ENCODE peak calls at places on chromosomes 12 and 14, in seven cellular contexts. X is upper lobe of right lung; Q is CD8-positive, alpha-beta T cell; A is tibial artery; P is heart right ventricle; F is transverse colon; Z is Karpas-422. I is an unnamed sample. For H3K4me1, the result is how much of the 10 kb centered on the place peaks cover.

GRCh38 chr12:75900781-75901254 is 130.8 kb downstream of the PHLDA1 start:
- DNase-seq in X (no peak), Q (no peak), A (no peak), P (no peak), F (no peak), Z (no peak), I (no peak)

GRCh38 chr12:109084425-109084824 is 8.8 kb downstream of the ALKBH2 start:
- DNase-seq in X (no peak), Q (no peak), A (no peak), P (no peak), F (no peak), Z (no peak), I (no peak)

GRCh38 chr12:19547258-19547657 is 108.0 kb downstream of the AEBP2 start:
- DNase-seq in X (no peak), Q (no peak), A (no peak), P (no peak), F (no peak), Z (no peak), I (no peak)

GRCh38 chr12:29797565-29798360 is 14.0 kb upstream of the TMTC1 start:
- DNase-seq in X (no peak), Q (no peak), A (no peak), P (no peak), F (no peak), Z (no peak), I (no peak)

GRCh38 chr12:112473056-112473455 is 54.3 kb downstream of the PTPN11 start:
- DNase-seq in X (no peak), Q (no peak), A (no peak), P (no peak), F (no peak), Z (peak), I (no peak)

GRCh38 chr12:22525426-22525825 is 18.9 kb downstream of the C2CD5 start:
- DNase-seq in X (no peak), Q (no peak), A (no peak), P (no peak), F (no peak), Z (no peak), I (no peak)

GRCh38 chr12:108649668-108650067 is 16.0 kb upstream of the SELPLG start:
- DNase-seq in X (no peak), Q (no peak), A (no peak), P (no peak), F (no peak), Z (no peak), I (no peak)

GRCh38 chr12:38721611-38722252 is 183.7 kb downstream of the CPNE8 start:
- DNase-seq in X (no peak), Q (no peak), A (no peak), P (no peak), F (no peak), Z (no peak), I (no peak)

GRCh38 chr14:35405304-35405996 is 901 bp upstream of the NFKBIA start:
- DNase-seq in X (peak), Q (no peak), A (peak), P (peak), F (peak), Z (peak), I (no peak)

GRCh38 chr14:50524071-50524470 is 8.3 kb downstream of the MAP4K5 start:
- DNase-seq in X (no peak), Q (no peak), A (no peak), P (no peak), F (no peak), Z (no peak), I (no peak)

GRCh38 chr14:64704145-64704742 is at the start of gene PLEKHG3:
- DNase-seq in X (peak), Q (no peak), A (peak), P (peak), F (peak), Z (no peak), I (peak)

GRCh38 chr12:10304161-10304574 is 3.5 kb upstream of the KLRD1 start:
- DNase-seq in X (no peak), Q (no peak), A (no peak), P (no peak), F (no peak), Z (no peak), I (no peak)

GRCh38 chr12:29041621-29042020 is 107.5 kb upstream of the FAR2 start:
- DNase-seq in X (no peak), Q (no peak), A (no peak), P (no peak), F (no peak), Z (no peak), I (no peak)

DNA sequence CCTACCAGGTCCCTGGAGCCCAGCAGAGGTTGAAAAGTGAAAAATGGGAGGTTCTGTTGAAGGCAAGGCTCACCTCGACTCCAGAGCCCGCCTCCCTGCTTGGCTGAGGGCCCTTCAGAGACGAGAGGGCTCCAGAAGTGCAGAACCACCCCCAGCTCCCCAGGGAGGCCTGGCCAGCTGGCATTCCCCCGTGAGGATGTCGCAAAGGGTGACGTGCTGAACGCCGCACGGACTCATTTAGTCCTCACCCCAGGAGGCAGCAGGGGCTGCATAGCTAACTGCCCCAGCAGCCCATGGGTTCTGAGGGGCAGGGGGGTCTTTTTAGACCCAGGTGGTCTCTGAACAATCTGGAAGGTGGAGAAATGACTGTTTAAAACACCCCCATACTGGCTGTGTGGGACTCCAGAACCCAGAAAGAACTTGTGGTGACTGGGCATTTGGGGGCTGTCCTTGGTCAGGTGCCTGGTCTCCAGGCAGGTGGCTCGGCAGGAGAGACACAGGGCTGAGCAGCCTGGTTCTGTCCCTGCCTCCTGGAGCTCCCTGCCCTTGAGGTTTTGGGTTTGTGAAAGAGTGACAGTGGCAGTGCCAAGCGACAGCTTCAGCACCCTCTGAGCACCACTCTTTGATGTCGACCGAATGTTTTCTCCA is 32.0 kb downstream of the ANAPC7 start:
- DNase-seq in X (peak), Q (no peak), A (peak), P (no peak), F (no peak), Z (peak), I (peak)
- H3K4me1 ChIP-seq in X (under half), Q (under half), A (under half), P (under half), F (under half), Z (half or more), I (under half)

GRCh38 chr12:65121049-65121955 is at the start of gene WIF1:
- DNase-seq in X (peak), Q (no peak), A (peak), P (no peak), F (peak), Z (no peak), I (peak)

GRCh38 chr12:65123435-65124063 is 2.4 kb upstream of the WIF1 start:
- DNase-seq in X (no peak), Q (no peak), A (no peak), P (no peak), F (no peak), Z (peak), I (no peak)

GRCh38 chr12:65119063-65119462 is 2.0 kb downstream of the WIF1 start:
- DNase-seq in X (no peak), Q (no peak), A (no peak), P (no peak), F (no peak), Z (no peak), I (no peak)

GRCh38 chr12:65122661-65123060 is 1.6 kb upstream of the WIF1 start:
- DNase-seq in X (no peak), Q (no peak), A (no peak), P (no peak), F (no peak), Z (no peak), I (no peak)

DNA sequence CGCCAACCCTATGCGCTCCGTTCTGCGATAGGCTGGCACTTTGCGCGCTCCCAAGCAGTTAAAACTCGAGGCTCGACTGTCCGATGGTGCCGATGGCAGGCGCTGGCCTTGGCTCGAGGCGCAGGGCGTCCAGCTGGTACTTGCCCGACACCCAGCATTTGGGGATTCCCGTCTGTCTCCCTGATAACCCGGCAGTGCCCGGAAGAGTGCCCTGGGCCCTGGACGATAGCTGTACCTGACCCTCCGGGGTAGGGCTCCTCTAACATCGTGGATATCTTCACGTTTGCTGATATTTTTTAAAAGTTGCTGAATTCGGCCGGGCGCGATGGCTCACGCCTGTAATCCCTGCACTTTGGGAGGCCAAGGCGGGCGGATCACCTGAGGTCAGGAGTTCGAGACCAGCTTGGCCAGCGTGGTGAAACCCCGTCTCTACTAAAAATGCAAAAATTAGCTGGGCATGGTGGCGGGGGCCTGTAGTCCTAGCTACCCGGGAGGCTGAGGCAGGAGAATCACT is 908 bp upstream of the WIF1 start:
- DNase-seq in X (no peak), Q (no peak), A (no peak), P (no peak), F (no peak), Z (no peak), I (no peak)
- H3K27ac ChIP-seq in X (no peak), Q (no peak), A (no peak), P (no peak), F (no peak), Z (no peak), I (no peak)

GRCh38 chr14:76772300-76773187 is 11.3 kb downstream of the VASH1 start:
- DNase-seq in X (peak), Q (no peak), A (peak), P (peak), F (peak), Z (no peak), I (no peak)
- H3K4me1 ChIP-seq in X (under half), Q (under half), A (under half), P (under half), F (under half), Z (under half), I (under half)

GRCh38 chr14:91249841-91250616 is 5.5 kb upstream of the GPR68 start:
- DNase-seq in X (peak), Q (no peak), A (no peak), P (no peak), F (peak), Z (peak), I (no peak)
- H3K27ac ChIP-seq in X (peak), Q (peak), A (no peak), P (peak), F (peak), Z (peak), I (no peak)

DNA sequence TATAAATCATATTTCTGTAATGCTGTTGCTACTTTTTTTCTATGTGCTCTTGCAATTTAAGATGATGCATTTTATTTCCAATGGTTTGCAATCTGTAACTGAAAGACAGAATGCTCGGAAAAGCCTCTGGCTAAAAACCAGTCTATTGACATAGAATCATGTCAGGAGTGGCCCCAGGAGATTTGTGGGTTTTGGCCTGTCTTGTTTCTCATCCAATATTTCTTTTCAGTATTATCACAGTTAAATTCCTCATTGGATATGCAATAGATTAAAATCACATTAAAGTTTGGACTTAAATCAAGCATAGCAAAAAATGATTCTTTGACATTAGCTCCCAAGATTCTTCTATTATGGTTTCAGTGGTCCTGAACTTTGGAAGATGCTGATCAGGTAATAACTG is 19.1 kb upstream of the SLC38A2 start:
- DNase-seq in X (no peak), Q (no peak), A (no peak), P (peak), F (no peak), Z (no peak), I (no peak)
- H3K4me1 ChIP-seq in X (under half), Q (under half), A (under half), P (under half), F (under half), Z (under half), I (under half)

DNA sequence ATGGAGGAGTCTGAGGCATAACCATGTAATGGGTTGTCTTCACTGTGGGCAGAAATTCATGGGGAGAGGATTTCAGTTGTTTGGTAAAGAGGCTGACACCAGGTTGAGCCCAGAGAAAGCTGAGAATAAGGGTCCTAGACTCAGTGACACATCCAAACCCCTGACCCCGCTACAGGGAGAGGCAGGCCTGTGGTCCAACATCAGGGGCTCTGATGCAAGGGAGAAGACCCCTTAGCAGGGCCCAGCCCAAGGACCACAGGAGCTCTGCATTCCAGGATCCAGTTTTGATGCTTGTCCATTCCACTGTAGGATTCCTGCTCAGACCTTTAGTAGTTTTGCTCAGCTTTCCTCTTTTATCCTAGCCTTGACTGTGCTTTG is 15.5 kb downstream of the GPR68 start:
- DNase-seq in X (no peak), Q (no peak), A (no peak), P (no peak), F (no peak), Z (no peak), I (no peak)
- H3K27ac ChIP-seq in X (no peak), Q (peak), A (no peak), P (no peak), F (no peak), Z (no peak), I (no peak)

DNA sequence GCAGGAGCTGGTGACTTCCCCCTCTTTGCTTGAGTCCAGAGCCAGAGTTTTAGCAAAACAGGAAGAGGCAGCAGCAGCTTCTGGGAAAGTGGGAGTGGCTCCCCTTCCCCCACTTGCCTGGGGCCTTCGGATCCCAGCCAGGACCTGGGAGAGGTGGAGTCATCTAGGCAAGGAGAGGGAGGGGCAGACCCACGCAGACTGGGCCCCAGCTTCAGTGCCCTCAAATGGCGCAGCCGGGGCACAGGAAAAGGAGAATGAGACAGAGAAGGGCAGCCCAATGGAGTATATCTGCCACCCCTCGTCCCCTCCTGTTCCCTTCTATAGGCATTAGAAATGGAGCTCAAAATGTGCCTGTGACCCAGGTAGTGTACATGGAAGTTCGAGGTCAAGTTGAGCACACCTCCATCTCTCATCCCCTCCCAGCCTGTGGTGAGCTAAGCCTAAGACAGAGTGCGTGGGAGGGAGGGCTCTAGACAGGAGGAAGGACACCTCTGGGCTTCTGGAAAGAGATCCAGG is 9.3 kb upstream of the HDAC7 start:
- DNase-seq in X (peak), Q (no peak), A (peak), P (peak), F (peak), Z (no peak), I (peak)
- H3K4me1 ChIP-seq in X (half or more), Q (half or more), A (under half), P (half or more), F (under half), Z (under half), I (under half)

GRCh38 chr12:25194211-25194610 is 749 bp downstream of the DNAI7 start:
- DNase-seq in X (no peak), Q (no peak), A (no peak), P (no peak), F (no peak), Z (no peak), I (no peak)
- H3K27ac ChIP-seq in X (peak), Q (peak), A (peak), P (no peak), F (peak), Z (no peak), I (no peak)

DNA sequence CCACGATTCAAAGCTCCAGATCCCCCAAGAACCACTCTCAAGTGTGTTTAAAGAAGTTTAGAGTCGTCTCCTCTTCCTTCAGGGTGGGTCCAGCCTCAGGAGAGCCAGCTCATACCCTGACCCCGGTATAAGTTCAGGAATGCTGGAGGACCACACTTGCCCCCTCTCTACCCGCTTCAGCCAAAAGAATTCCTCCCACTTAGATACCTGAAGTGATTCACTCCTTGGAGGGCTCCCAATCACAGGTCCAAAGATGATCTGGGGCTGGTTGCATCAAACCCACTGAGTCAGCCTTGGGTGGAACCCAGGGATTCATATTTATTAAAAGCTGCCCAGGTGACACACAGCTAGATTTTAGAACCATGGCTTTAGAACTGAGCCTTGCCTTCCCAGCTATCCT is 133.5 kb upstream of the PARP11 start:
- DNase-seq in X (no peak), Q (no peak), A (no peak), P (no peak), F (no peak), Z (no peak), I (no peak)
- H3K4me1 ChIP-seq in X (under half), Q (under half), A (under half), P (under half), F (under half), Z (under half), I (under half)